ENCODE peak calls at places on chromosomes 2 and 18, in eight cellular contexts. A is upper lobe of left lung; F is left lung; P is stimulated activated naive CD8-positive, alpha-beta T cell treated with anti-CD3 and anti-CD28 coated beads, Interleukin-15, amount 100 ng/mL, for 72 hours; D is gastrocnemius medialis; Q is left ventricle myocardium superior; T is body of pancreas; G is activated T-helper 17 cell treated with anti-CD3 and anti-CD28 coated beads, Interleukin-2, amount 50 U/mL, for 72 hours. N is an unnamed sample.

GRCh38 chr2:38296381-38296780 is 80.7 kb downstream of the ATL2 start:
- ATAC-seq in A (no peak), G (no peak), P (no peak), Q (no peak), D (no peak), F (no peak), T (no peak), N (no peak)

GRCh38 chr2:46377287-46377605 is 80.0 kb downstream of the EPAS1 start:
- ATAC-seq in A (no peak), G (no peak), D (no peak), Q (peak), P (no peak), F (no peak), T (no peak), N (no peak)

GRCh38 chr2:12651661-12652060 is 65.1 kb upstream of the TRIB2 start:
- ATAC-seq in A (no peak), Q (peak), D (no peak), G (no peak), P (no peak), F (no peak), T (no peak), N (no peak)

GRCh38 chr2:182144780-182145170 is 159.1 kb downstream of the PPP1R1C start:
- ATAC-seq in G (no peak), F (peak), P (no peak), Q (peak), D (no peak), A (no peak), T (peak), N (no peak)

GRCh38 chr2:148867079-148867769 is 7.8 kb upstream of the KIF5C start:
- ATAC-seq in A (peak), P (peak), D (no peak), G (no peak), T (no peak), Q (no peak), F (no peak), N (no peak)

GRCh38 chr18:58661423-58661822 is 9.8 kb upstream of the MALT1 start:
- ATAC-seq in A (no peak), P (no peak), D (peak), Q (peak), G (no peak), T (no peak), F (no peak), N (no peak)

GRCh38 chr18:13621886-13622619 is 104.3 kb downstream of the FAM210A start:
- ATAC-seq in D (no peak), A (no peak), P (no peak), F (no peak), Q (no peak), T (no peak), G (no peak), N (no peak)

GRCh38 chr2:40360652-40361051 is 91.2 kb downstream of the SLC8A1 start:
- ATAC-seq in T (no peak), Q (peak), G (no peak), A (no peak), P (no peak), F (no peak), D (no peak), N (peak)

GRCh38 chr18:66317243-66318090 is 286.4 kb downstream of the CDH19 start:
- ATAC-seq in P (no peak), T (no peak), G (no peak), D (no peak), F (no peak), A (no peak), Q (no peak), N (no peak)

GRCh38 chr18:6405237-6406074 is 9.3 kb downstream of the L3MBTL4 start:
- ATAC-seq in P (no peak), G (no peak), A (no peak), D (no peak), Q (peak), T (no peak), F (peak), N (no peak)

GRCh38 chr2:231396058-231396821 is 730 bp downstream of the B3GNT7 start:
- ATAC-seq in T (peak), F (no peak), A (no peak), Q (no peak), P (peak), G (no peak), D (no peak), N (no peak)

N was measured in stimulated activated memory B cell treated with anti-CD40 and anti-IgM and Interleukin-4, amounts not matched to agents 10 μg/mL and 1 μg/mL and 100 μg/mL, for 72 hours.